ENCODE peak calls at places on chromosomes 13 and 19, in nine cellular contexts. D is activated T-cell treated with anti-CD3 and anti-CD28 coated beads for 24 hours; R is PC-3; P is ovary; B is cardiac muscle cell; F is activated CD8-positive, alpha-beta memory T cell treated with anti-CD3 and anti-CD28 coated beads, Interleukin-2, amount 50 U/mL, for 48 hours; U is iris pigment epithelial cell; H is aorta; W is WTC11. S is an unnamed sample.

GRCh38 chr19:15353908-15354307 is 21.6 kb upstream of the BRD4 start:
- DNase-seq in B (no peak), P (no peak), U (no peak), W (no peak), F (no peak), R (no peak), D (no peak), H (no peak), S (no peak)

GRCh38 chr13:76991432-76991795 is 467 bp upstream of the CLN5 start:
- DNase-seq in R (peak; percentile 18), H (no peak), B (no peak), W (no peak), D (peak; percentile 63), P (peak; percentile 9), F (peak; percentile 84), U (no peak), S (no peak)

GRCh38 chr19:50315773-50316448 is 13.3 kb downstream of the KCNC3 start:
- DNase-seq in P (no peak), H (peak; percentile 60), U (peak; percentile 30), B (no peak), D (no peak), F (peak; percentile 72), W (peak; percentile 75), R (no peak), S (peak; percentile 48)

GRCh38 chr19:14562660-14563589 is 8.9 kb downstream of the NDUFB7 start:
- DNase-seq in H (no peak), R (no peak), B (no peak), D (no peak), F (no peak), U (no peak), W (peak; percentile 53), P (no peak), S (no peak)

GRCh38 chr13:26618726-26619125 is 61.2 kb downstream of the WASF3 start:
- DNase-seq in D (no peak), W (no peak), P (no peak), U (no peak), R (no peak), B (peak; percentile 15), F (no peak), H (no peak), S (no peak)

GRCh38 chr13:76638160-76638559 is 248.0 kb downstream of the KCTD12 start:
- DNase-seq in F (no peak), B (peak; percentile 7), R (no peak), H (no peak), P (no peak), U (no peak), D (no peak), W (no peak), S (no peak)

GRCh38 chr19:21568816-21569496 is 63.6 kb downstream of the ZNF429 start:
- DNase-seq in U (peak; percentile 94), P (peak; percentile 89), B (peak; percentile 96), R (no peak), W (no peak), D (peak; percentile 91), H (peak; percentile 87), F (peak; percentile 86), S (peak; percentile 54)

GRCh38 chr19:34359140-34359953 is 5.6 kb upstream of the GPI start:
- DNase-seq in U (peak; percentile 99), R (peak; percentile 96), B (peak; percentile 99), H (peak; percentile 98), W (peak; percentile 93), D (peak; percentile 96), F (peak; percentile 100), P (peak; percentile 98), S (peak; percentile 97)

GRCh38 chr13:46126552-46127171 is 21.8 kb upstream of the CPB2 start:
- DNase-seq in P (no peak), H (peak; percentile 79), U (peak; percentile 75), D (peak; percentile 60), F (peak; percentile 70), W (peak; percentile 83), R (peak; percentile 81), B (peak; percentile 85), S (peak; percentile 94)

GRCh38 chr19:32869369-32870153 is at the start of gene SLC7A9:
- DNase-seq in P (no peak), R (no peak), D (no peak), U (no peak), W (no peak), B (no peak), H (no peak), F (peak; percentile 23), S (no peak)

GRCh38 chr13:106561551-106562170 is 6.3 kb downstream of the ARGLU1 start:
- DNase-seq in P (no peak), H (no peak), D (peak; percentile 16), R (no peak), B (peak; percentile 51), U (peak; percentile 56), F (peak; percentile 71), W (no peak), S (no peak)

GRCh38 chr13:24777171-24777570 is 13.2 kb downstream of the RNF17 start:
- DNase-seq in W (no peak), B (no peak), D (no peak), F (no peak), P (no peak), R (peak; percentile 9), U (no peak), H (no peak), S (no peak)

GRCh38 chr19:11995174-11995573 is 30.3 kb downstream of the ZNF763 start:
- DNase-seq in U (peak; percentile 77), W (no peak), H (no peak), R (no peak), P (no peak), B (peak; percentile 79), F (no peak), D (no peak), S (no peak)

GRCh38 chr19:41646589-41647204 is 19.8 kb upstream of the CEACAM4 start:
- DNase-seq in H (no peak), R (peak; percentile 30), U (peak; percentile 27), W (peak; percentile 71), D (peak; percentile 16), F (peak; percentile 93), B (peak; percentile 29), P (no peak), S (peak; percentile 35)

GRCh38 chr19:38034153-38034835 is 127.3 kb downstream of the SIPA1L3 start:
- DNase-seq in P (no peak), R (no peak), F (no peak), D (no peak), B (peak; percentile 19), H (peak; percentile 51), W (no peak), U (peak; percentile 48), S (no peak)

GRCh38 chr19:46791944-46792343 is 3.5 kb upstream of the SLC1A5 start:
- DNase-seq in U (no peak), F (no peak), R (no peak), D (no peak), H (no peak), W (no peak), P (no peak), B (no peak), S (no peak)

GRCh38 chr13:87128006-87128405 is 543.2 kb upstream of the SLITRK5 start:
- DNase-seq in F (no peak), W (peak; percentile 13), U (peak; percentile 53), B (peak; percentile 53), P (no peak), H (no peak), R (no peak), D (no peak), S (no peak)

S was measured in SK-MEL-5.